ENCODE peak calls at places on chromosomes 16 and 17, in seven cellular contexts. A, K, Y, R, W, Q and M are unnamed samples.

GRCh38 chr17:17177186-17177585 is 28.9 kb downstream of the PLD6 start:
- DNase-seq in R (no peak), W (no peak), Y (no peak), Q (no peak), K (no peak), A (no peak), M (no peak)

GRCh38 chr17:44324092-44324570 is 492 bp downstream of the SLC25A39 start:
- DNase-seq in K (no peak), Q (peak), A (no peak), W (peak), Y (no peak), R (no peak), M (no peak)

GRCh38 chr17:48240562-48241130 is 133.1 kb downstream of the SNX11 start:
- DNase-seq in Y (no peak), A (peak), K (no peak), Q (peak), W (no peak), R (no peak), M (no peak)

GRCh38 chr16:1674751-1675664 is 3.1 kb upstream of the JPT2 start:
- DNase-seq in K (no peak), A (no peak), R (no peak), Q (no peak), W (no peak), Y (no peak), M (no peak)

GRCh38 chr16:68041783-68042182 is 18.7 kb downstream of the DUS2 start:
- DNase-seq in K (no peak), Q (no peak), W (no peak), R (no peak), A (no peak), Y (no peak), M (no peak)

GRCh38 chr17:81033535-81034167 is 1.3 kb upstream of the BAIAP2 start:
- DNase-seq in R (no peak), K (peak), Q (no peak), Y (no peak), W (no peak), A (no peak), M (no peak)

GRCh38 chr17:56754523-56755208 is 79.1 kb downstream of the C17orf67 start:
- DNase-seq in Q (no peak), A (no peak), K (peak), W (peak), R (no peak), Y (no peak), M (no peak)

GRCh38 chr17:81528651-81529436 is 667 bp downstream of the FSCN2 start:
- DNase-seq in W (peak), R (no peak), Y (no peak), A (no peak), K (no peak), Q (no peak), M (no peak)

GRCh38 chr16:29811896-29812665 is at the start of gene PRRT2:
- DNase-seq in R (no peak), W (peak), K (no peak), A (no peak), Y (no peak), Q (peak), M (peak)

GRCh38 chr16:31710134-31710533 is 163.5 kb upstream of the ZNF267 start:
- DNase-seq in A (no peak), Y (no peak), Q (no peak), K (no peak), W (no peak), R (no peak), M (no peak)

GRCh38 chr17:42279776-42280630 is 3.8 kb upstream of the STAT5B start:
- DNase-seq in A (no peak), W (peak), Y (no peak), K (no peak), Q (no peak), R (no peak), M (no peak)
- TF ChIP-seq SIN3A in A (no peak), W (no peak), Y (no peak), K (no peak), Q (no peak), R (no peak), M (no peak)

GRCh38 chr17:78176548-78177025 is 8.2 kb downstream of the SYNGR2 start:
- DNase-seq in R (no peak), A (no peak), Y (no peak), W (peak), K (no peak), Q (peak), M (no peak)
- TF ChIP-seq SIN3A in R (no peak), A (no peak), Y (no peak), W (no peak), K (no peak), Q (no peak), M (no peak)

GRCh38 chr16:88782454-88783390 is 2.3 kb downstream of the PIEZO1 start:
- DNase-seq in Q (peak), W (no peak), K (no peak), R (no peak), A (peak), Y (no peak), M (no peak)

GRCh38 chr16:88783391-88784073 is 1.5 kb downstream of the PIEZO1 start:
- DNase-seq in W (no peak), Q (no peak), K (no peak), Y (no peak), R (no peak), A (no peak), M (no peak)

GRCh38 chr16:88779406-88780099 is 5.5 kb downstream of the PIEZO1 start:
- DNase-seq in A (no peak), Q (peak), W (no peak), K (no peak), Y (no peak), R (no peak), M (no peak)

GRCh38 chr16:88780100-88781062 is 4.6 kb downstream of the PIEZO1 start:
- DNase-seq in K (no peak), A (no peak), Y (no peak), R (no peak), Q (peak), W (no peak), M (no peak)

GRCh38 chr16:88781140-88782077 is 3.6 kb downstream of the PIEZO1 start:
- DNase-seq in W (no peak), Y (no peak), K (no peak), A (no peak), Q (peak), R (no peak), M (no peak)
- TF ChIP-seq SIN3A in W (no peak), Y (peak), K (no peak), A (no peak), Q (peak), R (no peak), M (no peak)

GRCh38 chr17:70767102-70767701 is 597.9 kb downstream of the KCNJ2 start:
- DNase-seq in A (peak), Q (peak), Y (no peak), K (peak), R (no peak), W (peak), M (no peak)
- TF ChIP-seq SIN3A in A (no peak), Q (no peak), Y (no peak), K (no peak), R (no peak), W (no peak), M (no peak)

DNA sequence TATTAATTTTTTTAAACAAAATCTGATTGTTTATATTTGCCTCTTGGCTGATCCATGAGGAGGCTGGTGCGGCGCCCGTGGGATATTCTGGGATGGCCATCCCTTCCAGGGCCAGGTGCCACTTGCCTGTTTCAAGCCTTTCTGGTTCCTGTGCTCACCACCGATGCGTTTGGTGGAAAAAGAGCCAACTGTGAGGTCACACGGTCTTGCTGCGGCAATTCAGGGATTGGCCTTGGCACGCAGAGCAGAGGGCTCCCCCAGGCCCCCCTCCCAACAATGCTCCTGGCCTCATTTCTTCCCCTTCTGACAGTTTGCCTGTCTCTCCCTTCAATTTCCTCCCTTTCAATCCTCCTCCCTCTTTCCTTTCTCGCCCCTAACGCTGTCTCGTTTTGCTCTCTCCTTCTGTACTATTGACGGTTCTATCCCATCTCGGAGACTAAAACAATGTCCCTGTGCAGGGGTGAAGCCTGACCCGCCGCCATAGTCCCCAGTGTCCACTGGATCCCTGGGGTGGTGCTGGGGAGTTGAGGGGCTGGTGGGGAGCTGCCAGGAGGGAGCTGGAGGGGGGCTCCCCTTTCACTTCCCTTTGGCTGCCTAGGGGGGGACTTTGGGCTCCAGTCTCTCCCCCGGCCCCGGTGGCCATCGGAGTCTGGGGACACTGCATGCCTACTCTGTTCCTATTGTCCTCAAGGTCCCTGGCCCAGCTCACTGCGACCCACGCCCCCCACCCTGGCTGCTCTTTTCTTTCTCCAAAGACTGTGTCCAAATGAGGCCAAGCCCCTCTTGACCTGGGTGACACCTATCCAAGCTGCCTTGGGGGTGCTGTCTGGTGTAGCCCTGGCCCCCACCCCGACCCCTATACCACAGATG is 13.1 kb downstream of the UBALD1 start:
- DNase-seq in W (peak), Q (no peak), K (no peak), Y (no peak), R (no peak), A (no peak), M (no peak)
- TF ChIP-seq SIN3A in W (no peak), Q (no peak), K (no peak), Y (no peak), R (no peak), A (no peak), M (no peak)

DNA sequence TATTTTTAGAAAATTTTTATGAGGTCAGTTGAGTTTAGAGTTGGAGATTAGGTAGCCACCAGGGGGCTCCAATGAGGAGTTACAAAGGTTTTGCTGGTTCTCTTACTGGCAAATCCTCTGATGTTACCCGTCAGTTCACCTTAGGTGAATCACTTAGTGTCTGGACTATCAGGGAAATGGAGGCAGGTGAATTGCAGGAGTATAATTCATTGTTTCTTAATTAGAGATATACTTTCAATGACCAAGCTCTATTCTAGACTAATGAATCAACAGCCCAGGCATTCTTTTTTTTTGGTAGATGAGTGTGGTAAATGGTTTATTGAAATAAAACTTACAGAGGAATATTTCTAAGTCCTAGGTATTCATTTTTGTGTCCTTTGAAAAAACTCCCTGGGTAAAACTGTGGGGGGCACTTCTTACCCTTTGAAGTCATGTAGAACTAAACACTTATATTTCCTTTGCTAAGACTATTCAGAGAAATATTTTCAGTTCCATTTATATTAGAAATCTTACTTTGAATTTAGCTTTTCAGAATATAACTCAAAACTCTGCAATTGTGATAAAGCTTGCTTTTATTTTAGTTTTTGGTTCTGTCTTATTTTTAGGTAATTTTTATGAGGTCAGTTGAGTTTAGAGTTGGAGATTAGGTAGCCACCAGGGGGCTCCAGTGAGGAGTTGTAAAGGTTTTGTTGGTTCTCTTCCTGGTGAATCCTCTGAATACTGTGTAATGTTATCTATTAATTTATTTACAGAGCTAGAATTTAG is 17.7 kb downstream of the PSMD11 start:
- DNase-seq in Y (no peak), A (peak), K (peak), R (no peak), Q (peak), W (peak), M (no peak)
- TF ChIP-seq SIN3A in Y (no peak), A (no peak), K (no peak), R (no peak), Q (no peak), W (no peak), M (no peak)

GRCh38 chr16:53090591-53091507 is 36.1 kb downstream of the CHD9 start:
- DNase-seq in Y (peak), R (no peak), A (no peak), K (peak), Q (no peak), W (peak), M (no peak)
- TF ChIP-seq SIN3A in Y (no peak), R (no peak), A (no peak), K (no peak), Q (no peak), W (no peak), M (no peak)

GRCh38 chr16:74455213-74455612 is 33.9 kb upstream of the CLEC18B start:
- DNase-seq in Y (no peak), W (no peak), R (no peak), A (no peak), K (peak), Q (no peak), M (no peak)
- TF ChIP-seq SIN3A in Y (no peak), W (no peak), R (no peak), A (no peak), K (no peak), Q (no peak), M (no peak)